ENCODE peak calls at places on chromosomes 5 and 9, in five cellular contexts. A is colonic mucosa, O is mucosa of descending colon, H is RWPE1, I is neural progenitor cell. E is an unnamed sample.

GRCh38 chr5:10448754-10449345 is 7.2 kb downstream of the ROPN1L start:
- DNase-seq in H (no peak), I (no peak), O (no peak), A (no peak), E (no peak)

GRCh38 chr9:83491995-83492394 is 46.2 kb downstream of the FRMD3 start:
- DNase-seq in A (no peak), I (no peak), H (no peak), O (no peak), E (no peak)

GRCh38 chr5:125700380-125700856 is 722.8 kb upstream of the GRAMD2B start:
- DNase-seq in H (no peak), O (no peak), I (peak; percentile 8), A (peak; percentile 44), E (peak; percentile 49)

GRCh38 chr5:147464211-147464610 is 45.7 kb downstream of the DPYSL3 start:
- DNase-seq in H (no peak), I (peak; percentile 60), O (no peak), A (no peak), E (no peak)

GRCh38 chr5:20000416-20000815 is 12.4 kb upstream of the CDH18 start:
- DNase-seq in A (no peak), I (no peak), O (no peak), H (no peak), E (no peak)

GRCh38 chr5:148457183-148457620 is 73.4 kb downstream of the FBXO38 start:
- DNase-seq in H (peak; percentile 54), I (peak; percentile 59), A (no peak), O (no peak), E (peak; percentile 20)

GRCh38 chr5:145495171-145495570 is 340.0 kb downstream of the PRELID2 start:
- DNase-seq in A (no peak), O (no peak), I (no peak), H (no peak), E (no peak)

GRCh38 chr9:124203818-124204217 is 53.9 kb upstream of the NEK6 start:
- DNase-seq in A (no peak), I (no peak), H (no peak), O (no peak), E (no peak)

DNA sequence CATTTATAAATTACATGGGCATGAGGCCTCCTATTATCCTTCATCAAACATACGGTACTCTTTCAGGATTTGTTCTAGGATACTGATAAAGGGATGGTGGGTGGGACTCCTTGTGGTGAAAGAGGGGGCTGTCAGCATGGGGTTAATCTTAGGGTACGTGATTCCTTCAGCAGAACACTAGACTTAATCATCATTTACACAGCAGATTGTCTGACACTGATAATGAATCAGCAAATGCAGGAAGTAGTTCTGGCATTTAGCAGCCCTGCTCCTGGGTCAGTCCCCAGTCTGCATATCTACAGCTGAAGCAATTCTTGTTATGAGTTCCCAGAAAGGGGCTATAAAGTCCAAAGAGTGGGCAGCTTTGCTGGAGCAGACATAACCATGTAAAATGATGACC is 384.6 kb downstream of the SPOCK1 start:
- DNase-seq in A (no peak), I (no peak), O (no peak), H (peak; percentile 14), E (no peak)
- TF ChIP-seq CTCF in A (no peak), I (no peak), O (no peak), H (no peak), E (no peak)

GRCh38 chr5:56269216-56269927 is 36.2 kb upstream of the ANKRD55 start:
- DNase-seq in O (no peak), H (peak; percentile 38), A (no peak), I (peak; percentile 72), E (peak; percentile 33)
- TF ChIP-seq CTCF in O (no peak), H (peak; percentile 43), A (no peak), I (peak; percentile 62), E (peak; percentile 58)

DNA sequence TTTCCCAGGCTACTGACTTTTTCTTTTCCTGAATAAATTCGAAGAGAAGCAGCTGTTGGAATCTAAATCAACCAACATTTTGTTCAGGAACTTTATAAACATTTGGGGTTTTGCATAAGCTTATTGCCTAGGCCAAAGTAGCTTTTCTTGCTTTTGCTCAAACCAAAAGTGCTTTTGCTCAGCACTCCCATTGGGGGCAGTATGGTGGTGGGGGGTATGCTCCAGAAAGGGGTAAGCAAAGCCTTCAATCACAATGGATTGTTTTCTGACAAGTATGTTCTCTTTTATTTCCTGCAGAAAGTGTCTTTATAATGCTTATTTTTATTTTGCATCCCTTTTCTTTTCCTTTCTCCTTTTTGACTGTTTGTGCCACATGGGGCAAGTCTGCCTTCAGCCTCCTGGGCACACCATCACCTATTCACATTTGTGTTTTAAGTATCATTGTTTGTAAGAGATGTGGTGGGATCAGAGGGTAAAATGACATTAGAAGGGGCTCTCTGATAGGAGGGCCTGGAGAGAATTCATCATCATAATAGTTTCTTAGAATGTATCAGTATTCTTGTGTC is 86.0 kb downstream of the PRDM6 start:
- DNase-seq in H (no peak), O (no peak), A (no peak), I (peak; percentile 18), E (no peak)
- TF ChIP-seq CTCF in H (no peak), O (no peak), A (no peak), I (peak; percentile 40), E (no peak)

GRCh38 chr5:140027807-140028206 is 15.3 kb downstream of the NRG2 start:
- DNase-seq in I (no peak), A (no peak), O (no peak), H (no peak), E (no peak)
- TF ChIP-seq CTCF in I (no peak), A (no peak), O (no peak), H (no peak), E (no peak)

GRCh38 chr9:75033789-75034473 is 5.8 kb upstream of the CARNMT1 start:
- DNase-seq in O (no peak), H (no peak), I (no peak), A (no peak), E (no peak)

GRCh38 chr9:75039006-75039405 is 10.9 kb upstream of the CARNMT1 start:
- DNase-seq in A (no peak), O (no peak), H (no peak), I (no peak), E (no peak)

GRCh38 chr9:75036793-75037192 is 8.7 kb upstream of the CARNMT1 start:
- DNase-seq in O (no peak), I (no peak), H (no peak), A (no peak), E (no peak)

GRCh38 chr9:75041041-75041440 is 12.9 kb upstream of the CARNMT1 start:
- DNase-seq in A (no peak), O (no peak), I (no peak), H (no peak), E (no peak)

GRCh38 chr9:75039804-75040203 is 11.7 kb upstream of the CARNMT1 start:
- DNase-seq in I (no peak), O (no peak), H (no peak), A (no peak), E (no peak)
- TF ChIP-seq CTCF in I (no peak), O (no peak), H (no peak), A (no peak), E (no peak)

DNA sequence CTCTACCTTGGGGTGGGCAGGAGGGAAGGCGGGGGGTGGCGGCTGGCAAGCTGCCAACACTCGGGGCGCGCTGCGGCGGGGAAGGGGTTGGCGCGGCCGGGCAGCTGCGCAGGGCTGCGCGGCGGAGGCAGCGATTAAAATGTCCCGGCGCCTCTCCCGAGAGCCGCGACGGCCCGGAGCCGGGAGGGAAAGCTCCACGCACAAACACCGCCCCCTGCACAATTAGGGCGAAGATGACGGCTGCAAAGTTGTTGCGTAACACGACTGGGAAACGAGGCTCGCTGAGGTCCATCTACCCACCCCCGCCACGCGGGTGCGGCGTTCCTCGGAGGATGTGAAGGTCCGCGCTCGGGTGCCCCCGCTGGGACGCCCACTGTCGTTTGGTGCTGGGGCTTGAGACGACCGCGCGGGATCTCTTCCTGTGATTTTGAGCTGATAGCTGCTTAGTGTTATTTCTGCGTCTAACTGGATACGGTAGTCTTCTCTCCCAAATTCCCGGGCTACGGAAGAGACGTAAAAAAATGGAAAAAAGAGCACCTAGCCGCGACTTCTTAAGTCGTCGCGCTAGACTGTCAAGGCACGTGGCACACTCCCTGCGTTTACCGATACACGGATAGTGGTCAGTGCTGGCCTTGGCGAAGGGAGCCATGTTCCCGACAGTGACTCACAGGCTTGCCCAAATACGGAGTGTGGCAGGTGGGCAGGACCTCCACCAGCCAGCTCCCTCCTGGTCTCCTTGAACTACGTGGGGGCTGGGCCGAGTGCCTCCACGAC is 958 bp upstream of the NFIL3 start:
- DNase-seq in A (peak; percentile 81), O (peak; percentile 83), H (peak; percentile 75), I (peak; percentile 64), E (peak; percentile 56)
- TF ChIP-seq CTCF in A (no peak), O (no peak), H (peak; percentile 30), I (no peak), E (no peak)

DNA sequence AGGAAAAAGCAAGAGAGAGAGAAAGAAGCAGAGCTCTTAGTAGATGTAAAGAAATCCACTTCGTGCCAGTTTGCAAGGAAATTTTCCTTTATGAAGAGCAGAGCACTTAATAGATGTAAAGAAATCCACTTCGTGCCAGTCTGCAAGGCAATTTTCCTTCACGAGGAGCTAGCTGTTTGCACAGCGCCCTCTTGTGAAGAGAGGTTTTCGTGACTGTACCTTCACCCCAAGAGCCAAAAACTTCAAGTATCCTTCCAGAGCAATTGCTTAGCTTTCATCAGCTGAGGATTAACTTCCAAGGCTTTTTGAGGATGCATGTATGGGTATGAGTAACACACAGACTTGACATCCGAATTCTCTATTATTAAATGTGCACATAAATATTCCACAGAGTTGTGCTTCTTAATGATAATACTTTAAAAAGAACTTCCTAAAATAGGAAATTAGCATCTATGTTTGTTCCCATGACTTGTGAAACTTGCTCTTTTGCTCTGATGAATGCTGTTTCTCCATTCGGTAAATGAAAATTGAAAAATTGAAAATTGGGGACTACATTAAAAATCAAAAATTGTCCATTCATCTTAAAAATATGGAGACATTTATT is 525.6 kb downstream of the PDE4D start:
- DNase-seq in A (peak; percentile 71), I (peak; percentile 78), O (peak; percentile 38), H (peak; percentile 44), E (peak; percentile 62)
- TF ChIP-seq CTCF in A (peak; percentile 58), I (peak; percentile 88), O (peak; percentile 44), H (peak; percentile 83), E (peak; percentile 63)

GRCh38 chr5:151040211-151040747 is 19.9 kb downstream of the GPX3 start:
- DNase-seq in O (no peak), H (peak; percentile 79), I (no peak), A (no peak), E (no peak)
- TF ChIP-seq CTCF in O (no peak), H (no peak), I (no peak), A (no peak), E (no peak)

GRCh38 chr5:132237141-132237540 is 9.5 kb upstream of the P4HA2 start:
- DNase-seq in I (no peak), A (no peak), H (no peak), O (no peak), E (no peak)

GRCh38 chr5:132239776-132240175 is 12.1 kb upstream of the P4HA2 start:
- DNase-seq in H (no peak), I (no peak), O (no peak), A (no peak), E (peak; percentile 1)

GRCh38 chr5:132238169-132238744 is 10.6 kb upstream of the P4HA2 start:
- DNase-seq in I (peak; percentile 70), A (peak; percentile 88), H (peak; percentile 74), O (peak; percentile 80), E (peak; percentile 86)

GRCh38 chr5:132238901-132239500 is 11.3 kb upstream of the P4HA2 start:
- DNase-seq in H (no peak), O (no peak), A (no peak), I (no peak), E (no peak)

DNA sequence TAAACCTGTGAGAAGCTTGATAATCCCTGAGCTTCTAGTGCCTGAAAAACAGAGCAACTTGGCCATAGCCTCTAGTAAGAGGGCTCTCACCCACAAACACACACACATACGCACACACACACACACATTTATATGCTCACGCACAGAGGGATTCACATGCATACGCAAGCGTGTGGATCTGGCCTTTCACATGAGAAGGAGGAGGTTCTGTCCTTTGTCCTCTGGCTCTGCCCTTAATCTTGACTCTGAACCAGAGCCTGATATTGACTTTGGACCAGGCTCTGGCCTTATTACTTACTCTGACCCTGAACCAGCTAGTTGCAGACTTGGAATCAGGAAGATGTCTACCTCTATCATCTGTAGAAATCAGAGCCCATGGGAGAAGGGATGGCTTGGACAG is 10.0 kb upstream of the P4HA2 start:
- DNase-seq in O (no peak), H (no peak), A (no peak), I (no peak), E (no peak)
- TF ChIP-seq CTCF in O (no peak), H (no peak), A (no peak), I (no peak), E (no peak)